ENCODE peak calls at places on chromosome 20, in eight cellular contexts. One of them, this sample, is unnamed.

GRCh38 chr20:10414982-10415650 is 18.9 kb downstream of the MKKS start:
- DNase-seq in upper lobe of left lung: no peak
- DNase-seq in right atrium auricular region: no peak
- DNase-seq in pancreas: no peak
- DNase-seq in psoas muscle: no peak
- DNase-seq in heart left ventricle: no peak
- DNase-seq in keratinocyte: peak; percentile 62
- DNase-seq in lung: no peak
- DNase-seq in this sample: no peak

GRCh38 chr20:45470262-45470931 is 844 bp downstream of the WFDC2 start:
- DNase-seq in upper lobe of left lung: peak; percentile 93
- DNase-seq in right atrium auricular region: no peak
- DNase-seq in pancreas: peak; percentile 62
- DNase-seq in psoas muscle: peak; percentile 23
- DNase-seq in heart left ventricle: peak; percentile 39
- DNase-seq in keratinocyte: no peak
- DNase-seq in lung: peak; percentile 66
- DNase-seq in this sample: peak; percentile 30

GRCh38 chr20:50879649-50880550 is 51.3 kb downstream of the ADNP start:
- DNase-seq in upper lobe of left lung: no peak
- DNase-seq in right atrium auricular region: no peak
- DNase-seq in pancreas: no peak
- DNase-seq in psoas muscle: no peak
- DNase-seq in heart left ventricle: no peak
- DNase-seq in keratinocyte: no peak
- DNase-seq in lung: no peak
- DNase-seq in this sample: no peak

GRCh38 chr20:52130406-52130805 is 61.2 kb downstream of the ZFP64 start:
- DNase-seq in upper lobe of left lung: no peak
- DNase-seq in right atrium auricular region: no peak
- DNase-seq in pancreas: no peak
- DNase-seq in psoas muscle: no peak
- DNase-seq in heart left ventricle: no peak
- DNase-seq in keratinocyte: no peak
- DNase-seq in lung: no peak
- DNase-seq in this sample: no peak

GRCh38 chr20:19288061-19288460 is 75.6 kb downstream of the SLC24A3 start:
- DNase-seq in upper lobe of left lung: no peak
- DNase-seq in right atrium auricular region: no peak
- DNase-seq in pancreas: no peak
- DNase-seq in psoas muscle: no peak
- DNase-seq in heart left ventricle: no peak
- DNase-seq in keratinocyte: no peak
- DNase-seq in lung: no peak
- DNase-seq in this sample: no peak

GRCh38 chr20:58523916-58524315 is 8.7 kb upstream of the APCDD1L start:
- DNase-seq in upper lobe of left lung: no peak
- DNase-seq in right atrium auricular region: no peak
- DNase-seq in pancreas: no peak
- DNase-seq in psoas muscle: no peak
- DNase-seq in heart left ventricle: no peak
- DNase-seq in keratinocyte: no peak
- DNase-seq in lung: no peak
- DNase-seq in this sample: no peak

GRCh38 chr20:35561268-35561667 is 19.4 kb downstream of the ERGIC3 start:
- DNase-seq in upper lobe of left lung: no peak
- DNase-seq in right atrium auricular region: no peak
- DNase-seq in pancreas: no peak
- DNase-seq in psoas muscle: no peak
- DNase-seq in heart left ventricle: no peak
- DNase-seq in keratinocyte: no peak
- DNase-seq in lung: peak; percentile 43
- DNase-seq in this sample: peak; percentile 54

GRCh38 chr20:58075565-58075964 is 152.9 kb downstream of the ANKRD60 start:
- DNase-seq in upper lobe of left lung: no peak
- DNase-seq in right atrium auricular region: peak; percentile 23
- DNase-seq in pancreas: no peak
- DNase-seq in psoas muscle: no peak
- DNase-seq in heart left ventricle: no peak
- DNase-seq in keratinocyte: no peak
- DNase-seq in lung: peak; percentile 7
- DNase-seq in this sample: no peak

GRCh38 chr20:50258790-50259483 is 68.3 kb downstream of the CEBPB start:
- DNase-seq in upper lobe of left lung: no peak
- DNase-seq in right atrium auricular region: no peak
- DNase-seq in pancreas: no peak
- DNase-seq in psoas muscle: no peak
- DNase-seq in heart left ventricle: no peak
- DNase-seq in keratinocyte: no peak
- DNase-seq in lung: no peak
- DNase-seq in this sample: no peak

GRCh38 chr20:11776687-11777086 is 141.0 kb upstream of the BTBD3 start:
- DNase-seq in upper lobe of left lung: no peak
- DNase-seq in right atrium auricular region: no peak
- DNase-seq in pancreas: no peak
- DNase-seq in psoas muscle: no peak
- DNase-seq in heart left ventricle: no peak
- DNase-seq in keratinocyte: no peak
- DNase-seq in lung: no peak
- DNase-seq in this sample: no peak

GRCh38 chr20:1819311-1820136 is 75.7 kb upstream of the SIRPA start:
- DNase-seq in upper lobe of left lung: no peak
- DNase-seq in right atrium auricular region: no peak
- DNase-seq in pancreas: no peak
- DNase-seq in psoas muscle: no peak
- DNase-seq in heart left ventricle: no peak
- DNase-seq in keratinocyte: no peak
- DNase-seq in lung: no peak
- DNase-seq in this sample: no peak

GRCh38 chr20:48839518-48839917 is 11.7 kb upstream of the PREX1 start:
- DNase-seq in upper lobe of left lung: no peak
- DNase-seq in right atrium auricular region: no peak
- DNase-seq in pancreas: no peak
- DNase-seq in psoas muscle: no peak
- DNase-seq in heart left ventricle: no peak
- DNase-seq in keratinocyte: no peak
- DNase-seq in lung: no peak
- DNase-seq in this sample: no peak

GRCh38 chr20:1528811-1529210 is 28.7 kb downstream of the SIRPD start:
- DNase-seq in upper lobe of left lung: no peak
- DNase-seq in right atrium auricular region: no peak
- DNase-seq in pancreas: no peak
- DNase-seq in psoas muscle: no peak
- DNase-seq in heart left ventricle: no peak
- DNase-seq in keratinocyte: no peak
- DNase-seq in lung: no peak
- DNase-seq in this sample: no peak

GRCh38 chr20:44211177-44212039 is 837 bp upstream of the OSER1 start:
- DNase-seq in upper lobe of left lung: no peak
- DNase-seq in right atrium auricular region: peak; percentile 51
- DNase-seq in pancreas: peak; percentile 55
- DNase-seq in psoas muscle: no peak
- DNase-seq in heart left ventricle: no peak
- DNase-seq in keratinocyte: no peak
- DNase-seq in lung: no peak
- DNase-seq in this sample: no peak

GRCh38 chr20:37315293-37316110 is 26.0 kb downstream of the MANBAL start:
- DNase-seq in upper lobe of left lung: no peak
- DNase-seq in right atrium auricular region: peak; percentile 88
- DNase-seq in pancreas: no peak
- DNase-seq in psoas muscle: peak; percentile 67
- DNase-seq in heart left ventricle: peak; percentile 90
- DNase-seq in keratinocyte: no peak
- DNase-seq in lung: no peak
- DNase-seq in this sample: no peak

GRCh38 chr20:40963505-40963845 is 65.1 kb upstream of the TOP1 start:
- DNase-seq in upper lobe of left lung: no peak
- DNase-seq in right atrium auricular region: no peak
- DNase-seq in pancreas: no peak
- DNase-seq in psoas muscle: no peak
- DNase-seq in heart left ventricle: no peak
- DNase-seq in keratinocyte: no peak
- DNase-seq in lung: no peak
- DNase-seq in this sample: no peak

GRCh38 chr20:54088430-54088829 is 18.0 kb upstream of the BCAS1 start:
- DNase-seq in upper lobe of left lung: no peak
- DNase-seq in right atrium auricular region: no peak
- DNase-seq in pancreas: no peak
- DNase-seq in psoas muscle: no peak
- DNase-seq in heart left ventricle: no peak
- DNase-seq in keratinocyte: no peak
- DNase-seq in lung: no peak
- DNase-seq in this sample: no peak

GRCh38 chr20:1891263-1892121 is 3.7 kb upstream of the SIRPA start:
- DNase-seq in upper lobe of left lung: no peak
- DNase-seq in right atrium auricular region: no peak
- DNase-seq in pancreas: no peak
- DNase-seq in psoas muscle: no peak
- DNase-seq in heart left ventricle: peak; percentile 5
- DNase-seq in keratinocyte: no peak
- DNase-seq in lung: no peak
- DNase-seq in this sample: no peak

GRCh38 chr20:53655909-53656652 is 62.4 kb upstream of the ZNF217 start:
- DNase-seq in upper lobe of left lung: no peak
- DNase-seq in right atrium auricular region: no peak
- DNase-seq in pancreas: no peak
- DNase-seq in psoas muscle: no peak
- DNase-seq in heart left ventricle: no peak
- DNase-seq in keratinocyte: no peak
- DNase-seq in lung: no peak
- DNase-seq in this sample: peak; percentile 28

GRCh38 chr20:34112600-34113061 is 588 bp upstream of the EIF2S2 start:
- DNase-seq in upper lobe of left lung: no peak
- DNase-seq in right atrium auricular region: peak; percentile 60
- DNase-seq in pancreas: no peak
- DNase-seq in psoas muscle: no peak
- DNase-seq in heart left ventricle: peak; percentile 41
- DNase-seq in keratinocyte: no peak
- DNase-seq in lung: no peak
- DNase-seq in this sample: peak; percentile 10

GRCh38 chr20:13165203-13165602 is 55.9 kb upstream of the ISM1 start:
- DNase-seq in upper lobe of left lung: no peak
- DNase-seq in right atrium auricular region: no peak
- DNase-seq in pancreas: no peak
- DNase-seq in psoas muscle: no peak
- DNase-seq in heart left ventricle: no peak
- DNase-seq in keratinocyte: no peak
- DNase-seq in lung: no peak
- DNase-seq in this sample: no peak

DNA sequence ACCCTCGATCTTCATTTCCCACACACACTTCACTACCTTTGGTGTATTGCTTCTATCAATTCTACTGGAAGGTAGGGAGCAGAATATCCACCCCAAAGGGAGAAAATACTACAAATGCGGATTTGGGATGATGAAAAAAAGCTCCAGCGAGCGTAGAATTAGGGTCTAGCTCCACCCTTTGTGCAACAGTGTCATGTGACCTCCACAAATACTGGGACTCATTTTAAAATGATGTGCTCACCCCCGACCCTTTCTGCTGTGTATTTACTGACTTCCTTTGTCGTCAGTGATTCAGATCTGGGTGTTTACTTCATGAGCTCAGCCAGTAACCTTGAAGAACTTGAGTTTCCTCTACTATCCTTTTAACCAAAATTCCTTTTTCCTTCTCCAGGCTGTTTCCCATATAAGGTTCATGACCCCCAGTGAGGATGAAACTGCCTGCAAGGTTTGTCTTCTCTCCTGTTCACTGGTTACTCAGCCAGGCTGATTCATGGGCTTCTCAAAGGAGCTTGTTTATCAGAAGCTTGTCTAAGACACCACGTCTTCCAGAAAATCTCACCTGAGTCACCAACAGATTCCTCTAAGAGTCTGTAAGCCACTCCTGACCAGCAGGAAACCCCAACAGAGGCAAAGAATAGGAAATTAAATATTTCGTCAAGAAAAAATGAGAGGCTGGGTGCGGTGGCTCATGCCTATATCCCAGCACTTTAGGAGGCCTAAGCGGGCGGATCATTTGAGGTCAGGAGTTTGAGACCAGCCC is 39.6 kb upstream of the PAX1 start:
- DNase-seq in upper lobe of left lung: no peak
- DNase-seq in right atrium auricular region: no peak
- DNase-seq in pancreas: no peak
- DNase-seq in psoas muscle: no peak
- DNase-seq in heart left ventricle: no peak
- DNase-seq in keratinocyte: no peak
- DNase-seq in lung: no peak
- DNase-seq in this sample: no peak
- H3K9me3 ChIP-seq in upper lobe of left lung: no peaks in the 10 kb centered on the region
- H3K9me3 ChIP-seq in right atrium auricular region: no peaks in the 10 kb centered on the region
- H3K9me3 ChIP-seq in pancreas: no peaks in the 10 kb centered on the region
- H3K9me3 ChIP-seq in psoas muscle: no peaks in the 10 kb centered on the region
- H3K9me3 ChIP-seq in heart left ventricle: no peaks in the 10 kb centered on the region
- H3K9me3 ChIP-seq in keratinocyte: peaks cover 4% of the 10 kb centered on the region
- H3K9me3 ChIP-seq in lung: no peaks in the 10 kb centered on the region
- H3K9me3 ChIP-seq in this sample: no peaks in the 10 kb centered on the region

DNA sequence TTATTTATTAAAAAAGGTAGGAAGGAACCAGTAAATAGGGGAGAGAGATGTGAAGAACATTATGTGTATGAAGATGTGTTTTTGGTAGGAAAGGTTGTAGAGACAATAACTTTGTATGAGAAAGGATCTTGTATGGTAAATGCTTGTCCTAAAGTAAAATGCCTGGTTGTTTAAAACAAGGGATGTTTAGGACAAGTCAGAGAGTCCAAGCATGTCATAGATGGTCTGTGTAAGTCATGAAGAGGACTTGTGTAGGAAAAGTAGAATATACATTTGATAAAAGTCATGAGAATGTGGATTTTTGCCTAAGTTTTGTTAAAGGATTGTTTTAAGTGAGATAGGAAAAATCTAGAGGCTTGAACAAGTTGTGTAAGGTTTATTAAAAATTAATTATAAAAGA is 325.1 kb downstream of the CDH26 start:
- DNase-seq in upper lobe of left lung: no peak
- DNase-seq in right atrium auricular region: no peak
- DNase-seq in pancreas: no peak
- DNase-seq in psoas muscle: no peak
- DNase-seq in heart left ventricle: no peak
- DNase-seq in keratinocyte: no peak
- DNase-seq in lung: no peak
- DNase-seq in this sample: no peak
- H3K9me3 ChIP-seq in upper lobe of left lung: no peaks in the 10 kb centered on the region
- H3K9me3 ChIP-seq in right atrium auricular region: no peaks in the 10 kb centered on the region
- H3K9me3 ChIP-seq in pancreas: no peaks in the 10 kb centered on the region
- H3K9me3 ChIP-seq in psoas muscle: no peaks in the 10 kb centered on the region
- H3K9me3 ChIP-seq in heart left ventricle: no peaks in the 10 kb centered on the region
- H3K9me3 ChIP-seq in keratinocyte: peaks cover 5% of the 10 kb centered on the region
- H3K9me3 ChIP-seq in lung: no peaks in the 10 kb centered on the region
- H3K9me3 ChIP-seq in this sample: peaks cover 14% of the 10 kb centered on the region

GRCh38 chr20:22060610-22061009 is 355.1 kb downstream of the PAX1 start:
- DNase-seq in upper lobe of left lung: no peak
- DNase-seq in right atrium auricular region: no peak
- DNase-seq in pancreas: no peak
- DNase-seq in psoas muscle: no peak
- DNase-seq in heart left ventricle: no peak
- DNase-seq in keratinocyte: no peak
- DNase-seq in lung: no peak
- DNase-seq in this sample: no peak
- H3K9me3 ChIP-seq in upper lobe of left lung: no peaks in the 10 kb centered on the region
- H3K9me3 ChIP-seq in right atrium auricular region: no peaks in the 10 kb centered on the region
- H3K9me3 ChIP-seq in pancreas: no peaks in the 10 kb centered on the region
- H3K9me3 ChIP-seq in psoas muscle: no peaks in the 10 kb centered on the region
- H3K9me3 ChIP-seq in heart left ventricle: no peaks in the 10 kb centered on the region
- H3K9me3 ChIP-seq in keratinocyte: no peaks in the 10 kb centered on the region
- H3K9me3 ChIP-seq in lung: no peaks in the 10 kb centered on the region
- H3K9me3 ChIP-seq in this sample: no peaks in the 10 kb centered on the region

GRCh38 chr20:59857951-59858350 is 75.5 kb downstream of the SYCP2 start:
- DNase-seq in upper lobe of left lung: no peak
- DNase-seq in right atrium auricular region: no peak
- DNase-seq in pancreas: no peak
- DNase-seq in psoas muscle: no peak
- DNase-seq in heart left ventricle: no peak
- DNase-seq in keratinocyte: no peak
- DNase-seq in lung: no peak
- DNase-seq in this sample: no peak
- H3K9me3 ChIP-seq in upper lobe of left lung: no peaks in the 10 kb centered on the region
- H3K9me3 ChIP-seq in right atrium auricular region: no peaks in the 10 kb centered on the region
- H3K9me3 ChIP-seq in pancreas: no peaks in the 10 kb centered on the region
- H3K9me3 ChIP-seq in psoas muscle: peaks cover 10% of the 10 kb centered on the region
- H3K9me3 ChIP-seq in heart left ventricle: no peaks in the 10 kb centered on the region
- H3K9me3 ChIP-seq in keratinocyte: no peaks in the 10 kb centered on the region
- H3K9me3 ChIP-seq in lung: peaks cover 3% of the 10 kb centered on the region
- H3K9me3 ChIP-seq in this sample: peaks cover 5% of the 10 kb centered on the region

This sample was measured in MG63.